ENCODE peak calls at places on chromosome 21, in five cellular contexts. Y, V, H, S and I are unnamed samples.

GRCh38 chr21:33761104-33762036 is 119.1 kb downstream of the ITSN1 start:
- DNase-seq in Y (peak; percentile 37), V (no peak), H (no peak), S (peak; percentile 93), I (peak; percentile 76)

GRCh38 chr21:25639167-25639921 is at the start of gene JAM2:
- DNase-seq in Y (no peak), V (peak; percentile 76), H (peak; percentile 86), S (no peak), I (peak; percentile 13)

GRCh38 chr21:46116189-46116845 is 18.4 kb downstream of the COL6A2 start:
- DNase-seq in Y (no peak), V (no peak), H (no peak), S (no peak), I (no peak)

GRCh38 chr21:38999148-38999547 is 184.1 kb downstream of the PSMG1 start:
- DNase-seq in Y (no peak), V (no peak), H (no peak), S (no peak), I (no peak)

GRCh38 chr21:43361493-43362296 is 65.2 kb downstream of the SIK1 start:
- DNase-seq in Y (no peak), V (no peak), H (peak; percentile 74), S (no peak), I (peak; percentile 78)

GRCh38 chr21:16046625-16047340 is 317.0 kb downstream of the USP25 start:
- DNase-seq in Y (no peak), V (no peak), H (no peak), S (peak; percentile 91), I (peak; percentile 21)

GRCh38 chr21:26637346-26637745 is 64.3 kb upstream of the CYYR1 start:
- DNase-seq in Y (no peak), V (no peak), H (no peak), S (peak; percentile 71), I (peak; percentile 27)

GRCh38 chr21:42112857-42113256 is 41.7 kb downstream of the UMODL1 start:
- DNase-seq in Y (no peak), V (no peak), H (no peak), S (peak; percentile 53), I (peak; percentile 20)

GRCh38 chr21:17491716-17492414 is 21.0 kb upstream of the CXADR start:
- DNase-seq in Y (peak; percentile 15), V (no peak), H (no peak), S (peak; percentile 94), I (peak; percentile 96)

GRCh38 chr21:43696214-43696613 is 22.7 kb upstream of the PDXK start:
- DNase-seq in Y (no peak), V (no peak), H (no peak), S (no peak), I (no peak)

GRCh38 chr21:25127811-25128210 is 479.5 kb downstream of the MRPL39 start:
- DNase-seq in Y (no peak), V (no peak), H (no peak), S (no peak), I (no peak)

GRCh38 chr21:41071410-41071809 is 96.5 kb upstream of the BACE2 start:
- DNase-seq in Y (no peak), V (no peak), H (no peak), S (peak; percentile 5), I (peak; percentile 10)

GRCh38 chr21:41683815-41684214 is 83.0 kb downstream of the RIPK4 start:
- DNase-seq in Y (no peak), V (no peak), H (no peak), S (no peak), I (peak; percentile 36)

GRCh38 chr21:39837861-39838359 is 29.3 kb upstream of the PCP4 start:
- DNase-seq in Y (no peak), V (no peak), H (no peak), S (no peak), I (no peak)

GRCh38 chr21:42456457-42456856 is 39.6 kb downstream of the RSPH1 start:
- DNase-seq in Y (no peak), V (no peak), H (no peak), S (peak; percentile 46), I (no peak)

GRCh38 chr21:21174676-21175075 is 176.5 kb downstream of the NCAM2 start:
- DNase-seq in Y (no peak), V (no peak), H (no peak), S (no peak), I (no peak)

GRCh38 chr21:43716376-43717165 is 2.4 kb upstream of the PDXK start:
- DNase-seq in Y (no peak), V (no peak), H (peak; percentile 69), S (no peak), I (no peak)

GRCh38 chr21:27225142-27225541 is 258.3 kb upstream of the ADAMTS5 start:
- DNase-seq in Y (no peak), V (no peak), H (no peak), S (no peak), I (no peak)

GRCh38 chr21:35648512-35648911 is 411.8 kb downstream of the SETD4 start:
- DNase-seq in Y (no peak), V (no peak), H (no peak), S (peak; percentile 48), I (peak; percentile 12)

GRCh38 chr21:26832513-26832912 is 12.7 kb downstream of the ADAMTS1 start:
- DNase-seq in Y (no peak), V (no peak), H (no peak), S (no peak), I (no peak)

GRCh38 chr21:41678944-41679343 is 87.9 kb downstream of the RIPK4 start:
- DNase-seq in Y (peak; percentile 96), V (peak; percentile 89), H (no peak), S (peak; percentile 99), I (peak; percentile 100)

GRCh38 chr21:26148834-26149354 is 21.7 kb downstream of the APP start:
- DNase-seq in Y (no peak), V (no peak), H (no peak), S (peak; percentile 27), I (no peak)

GRCh38 chr21:34974162-34974981 is 74.7 kb downstream of the RUNX1 start:
- DNase-seq in Y (no peak), V (no peak), H (peak; percentile 60), S (no peak), I (no peak)

GRCh38 chr21:38459490-38459889 is 38.8 kb downstream of the ERG start:
- DNase-seq in Y (no peak), V (no peak), H (no peak), S (peak; percentile 43), I (no peak)

GRCh38 chr21:29287383-29287782 is 11.3 kb upstream of the BACH1 start:
- DNase-seq in Y (no peak), V (no peak), H (no peak), S (no peak), I (no peak)

GRCh38 chr21:46352156-46352499 is 28.2 kb downstream of the PCNT start:
- DNase-seq in Y (no peak), V (no peak), H (no peak), S (no peak), I (no peak)

GRCh38 chr21:33578959-33579542 is 9.4 kb downstream of the DONSON start:
- DNase-seq in Y (no peak), V (no peak), H (no peak), S (peak; percentile 30), I (peak; percentile 48)

GRCh38 chr21:46083271-46084040 is 14.5 kb upstream of the COL6A2 start:
- DNase-seq in Y (no peak), V (peak; percentile 55), H (no peak), S (no peak), I (no peak)

GRCh38 chr21:33011462-33011861 is 14.3 kb upstream of the OLIG2 start:
- DNase-seq in Y (no peak), V (no peak), H (no peak), S (peak; percentile 97), I (peak; percentile 93)

GRCh38 chr21:34882719-34883131 is 166.4 kb downstream of the RUNX1 start:
- DNase-seq in Y (no peak), V (no peak), H (peak; percentile 47), S (no peak), I (peak; percentile 30)

GRCh38 chr21:43794311-43794710 is 4.9 kb downstream of the RRP1 start:
- DNase-seq in Y (no peak), V (no peak), H (no peak), S (no peak), I (no peak)

GRCh38 chr21:21063828-21064227 is 65.6 kb downstream of the NCAM2 start:
- DNase-seq in Y (no peak), V (no peak), H (no peak), S (no peak), I (no peak)

GRCh38 chr21:31872452-31873274 is at the start of gene HUNK:
- DNase-seq in Y (no peak), V (no peak), H (peak; percentile 45), S (no peak), I (no peak)
- TF ChIP-seq CTCF in Y (no peak), V (no peak), H (no peak), S (no peak), I (no peak)

DNA sequence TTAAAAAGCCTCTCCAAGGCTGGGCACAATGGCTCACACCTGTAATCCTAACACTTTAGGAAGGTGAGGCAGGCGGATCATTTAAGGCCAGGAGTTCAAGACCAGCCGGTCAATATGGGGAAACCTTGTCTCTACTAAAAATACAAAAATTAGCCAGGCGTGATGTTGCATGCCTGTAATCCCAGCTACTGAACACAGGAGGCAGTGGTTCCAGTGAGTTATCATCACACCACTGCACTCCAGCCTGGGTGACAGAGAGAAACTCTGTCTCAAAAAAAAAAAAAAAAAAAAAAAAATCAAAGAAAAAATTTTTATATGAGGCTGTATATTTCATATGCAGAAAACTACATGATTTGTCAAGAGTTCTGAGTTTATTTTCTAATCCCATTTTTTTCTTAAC is 1107.1 kb upstream of the TMPRSS15 start:
- DNase-seq in Y (no peak), V (no peak), H (no peak), S (no peak), I (no peak)
- TF ChIP-seq CTCF in Y (no peak), V (no peak), H (no peak), S (no peak), I (no peak)

GRCh38 chr21:45012661-45013270 is 61.6 kb upstream of the ADARB1 start:
- DNase-seq in Y (no peak), V (peak; percentile 54), H (no peak), S (no peak), I (peak; percentile 65)

GRCh38 chr21:45011426-45011825 is 63.0 kb upstream of the ADARB1 start:
- DNase-seq in Y (no peak), V (no peak), H (no peak), S (no peak), I (no peak)

GRCh38 chr21:45014747-45015468 is 59.5 kb upstream of the ADARB1 start:
- DNase-seq in Y (no peak), V (no peak), H (no peak), S (no peak), I (no peak)

GRCh38 chr21:45011911-45012660 is 62.3 kb upstream of the ADARB1 start:
- DNase-seq in Y (peak; percentile 83), V (peak; percentile 62), H (no peak), S (peak; percentile 99), I (peak; percentile 83)

DNA sequence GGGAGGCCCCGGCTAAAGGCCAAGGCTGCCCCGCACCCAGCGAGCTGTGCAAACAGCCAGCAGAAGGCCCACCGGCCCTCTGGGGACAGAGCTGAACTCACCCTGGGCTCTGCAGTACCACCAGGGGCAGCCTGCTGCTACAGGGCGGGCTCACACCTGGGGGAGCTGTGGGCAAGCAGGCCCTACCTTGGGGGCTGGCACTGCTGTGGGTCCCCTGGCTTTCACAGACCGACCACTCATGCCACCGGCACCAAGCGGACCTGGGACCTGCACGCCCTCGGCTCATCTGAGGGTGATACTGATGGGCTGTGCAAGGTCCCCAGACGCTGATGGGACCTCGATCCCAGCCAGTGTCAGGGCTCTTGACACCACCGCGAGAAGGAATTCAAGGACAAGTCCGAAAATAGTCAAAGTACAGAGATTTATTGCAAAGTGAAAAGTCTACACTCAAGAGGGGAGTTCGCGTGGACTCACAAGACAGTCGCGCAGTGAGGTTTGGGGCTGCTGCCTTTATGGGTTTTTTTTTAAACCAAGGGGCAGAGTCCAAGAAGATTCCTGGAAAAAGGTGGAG is 61.0 kb upstream of the ADARB1 start:
- DNase-seq in Y (no peak), V (peak; percentile 61), H (no peak), S (no peak), I (no peak)
- TF ChIP-seq CTCF in Y (no peak), V (no peak), H (no peak), S (no peak), I (no peak)

GRCh38 chr21:36989699-36990507 is 16.6 kb upstream of the RIPPLY3 start:
- DNase-seq in Y (peak; percentile 91), V (peak; percentile 98), H (peak; percentile 98), S (peak; percentile 95), I (peak; percentile 88)
- TF ChIP-seq CTCF in Y (peak; percentile 69), V (peak; percentile 65), H (peak; percentile 74), S (peak; percentile 83), I (peak; percentile 81)